ENCODE peak calls at places on chromosome 5, in six cellular contexts. D is right lobe of liver; Q is T-helper 17 cell; N is activated CD4-positive, CD25-positive, alpha-beta regulatory T cell treated with anti-CD3 and anti-CD28 coated beads, Interleukin-2, amount 50 U/mL, for 24 hours; J is T-cell; M is gastroesophageal sphincter. G is an unnamed sample.

GRCh38 chr5:67059747-67060490 is 136.7 kb downstream of the CD180 start:
- ATAC-seq in Q (no peak), M (no peak), J (no peak), N (no peak), D (no peak), G (no peak)

GRCh38 chr5:66864240-66864884 is 268.2 kb downstream of the MAST4 start:
- ATAC-seq in Q (peak; percentile 33), M (no peak), J (no peak), D (peak; percentile 74), N (peak; percentile 48), G (peak; percentile 55)

GRCh38 chr5:147361441-147362175 is 126.8 kb downstream of the STK32A start:
- ATAC-seq in Q (no peak), N (no peak), D (no peak), M (no peak), J (no peak), G (no peak)

GRCh38 chr5:35015063-35015462 is 32.7 kb downstream of the AGXT2 start:
- ATAC-seq in N (no peak), J (no peak), D (no peak), M (no peak), Q (no peak), G (no peak)

GRCh38 chr5:133356386-133357331 is 255.7 kb downstream of the FSTL4 start:
- ATAC-seq in D (peak; percentile 6), N (no peak), Q (no peak), J (no peak), M (no peak), G (peak; percentile 29)

GRCh38 chr5:65876496-65876895 is 49.9 kb upstream of the ERBIN start:
- ATAC-seq in N (no peak), D (no peak), Q (no peak), J (no peak), M (no peak), G (no peak)

GRCh38 chr5:109479260-109479860 is 69.6 kb upstream of the PJA2 start:
- ATAC-seq in M (no peak), N (no peak), J (no peak), D (no peak), Q (no peak), G (no peak)

GRCh38 chr5:150122158-150122510 is 33.5 kb downstream of the PDGFRB start:
- ATAC-seq in D (peak; percentile 30), J (no peak), N (no peak), Q (peak; percentile 54), M (no peak), G (peak; percentile 48)